ENCODE peak calls at places on chromosomes 12 and 14, in nine cellular contexts. Y is heart left ventricle, Q is OCI-LY7, O is fibroblast of lung, N is adrenal gland, P is HepG2, R is tibial nerve, L is cardiac muscle cell, A is testis. B is an unnamed sample.
A peak's percentile ranks its signal among the peaks of the same experiment; 100 is the strongest.

GRCh38 chr14:73746540-73747385 is 32.6 kb upstream of the PNMA1 start:
- DNase-seq in Y (peak; percentile 41), Q (peak; percentile 18), O (no peak), N (no peak), P (no peak), R (no peak), L (no peak), A (no peak), B (peak; percentile 72)

GRCh38 chr12:3117144-3117581 is 40.0 kb downstream of the TSPAN9 start:
- DNase-seq in Y (no peak), Q (no peak), O (peak; percentile 95), N (no peak), P (no peak), R (no peak), L (no peak), A (no peak), B (no peak)

GRCh38 chr14:70887207-70888150 is 19.8 kb upstream of the PCNX1 start:
- DNase-seq in Y (no peak), Q (no peak), O (peak; percentile 82), N (no peak), P (no peak), R (no peak), L (no peak), A (no peak), B (no peak)

GRCh38 chr12:116053479-116054195 is 223.9 kb downstream of the MED13L start:
- DNase-seq in Y (peak; percentile 35), Q (no peak), O (peak; percentile 82), N (peak; percentile 75), P (peak; percentile 71), R (peak; percentile 71), L (no peak), A (peak; percentile 59), B (peak; percentile 88)

GRCh38 chr12:55696796-55697462 is 10.8 kb downstream of the ITGA7 start:
- DNase-seq in Y (no peak), Q (no peak), O (no peak), N (no peak), P (no peak), R (no peak), L (no peak), A (no peak), B (peak; percentile 57)

GRCh38 chr12:74415633-74416032 is 122.0 kb upstream of the ATXN7L3B start:
- DNase-seq in Y (no peak), Q (peak; percentile 41), O (peak; percentile 14), N (no peak), P (peak; percentile 48), R (no peak), L (peak; percentile 42), A (no peak), B (no peak)

GRCh38 chr12:111505601-111506036 is 93.5 kb downstream of the ATXN2 start:
- DNase-seq in Y (no peak), Q (no peak), O (peak; percentile 6), N (no peak), P (no peak), R (no peak), L (no peak), A (no peak), B (no peak)

GRCh38 chr12:5085896-5086295 is 42.2 kb downstream of the KCNA5 start:
- DNase-seq in Y (no peak), Q (no peak), O (peak; percentile 98), N (no peak), P (no peak), R (no peak), L (no peak), A (no peak), B (no peak)

GRCh38 chr12:128825845-128826244 is 2.1 kb upstream of the SLC15A4 start:
- DNase-seq in Y (no peak), Q (no peak), O (no peak), N (no peak), P (no peak), R (no peak), L (no peak), A (no peak), B (no peak)

GRCh38 chr12:128820253-128820652 is 3.5 kb downstream of the SLC15A4 start:
- DNase-seq in Y (no peak), Q (no peak), O (no peak), N (no peak), P (no peak), R (no peak), L (no peak), A (no peak), B (no peak)

GRCh38 chr12:128820723-128821432 is 2.9 kb downstream of the SLC15A4 start:
- DNase-seq in Y (peak; percentile 80), Q (peak; percentile 89), O (no peak), N (peak; percentile 43), P (no peak), R (peak; percentile 38), L (no peak), A (no peak), B (peak; percentile 74)

GRCh38 chr12:128823916-128824839 is at the start of gene SLC15A4:
- DNase-seq in Y (peak; percentile 98), Q (peak; percentile 96), O (peak; percentile 90), N (peak; percentile 96), P (peak; percentile 86), R (peak; percentile 94), L (peak; percentile 97), A (peak; percentile 98), B (peak; percentile 98)

DNA sequence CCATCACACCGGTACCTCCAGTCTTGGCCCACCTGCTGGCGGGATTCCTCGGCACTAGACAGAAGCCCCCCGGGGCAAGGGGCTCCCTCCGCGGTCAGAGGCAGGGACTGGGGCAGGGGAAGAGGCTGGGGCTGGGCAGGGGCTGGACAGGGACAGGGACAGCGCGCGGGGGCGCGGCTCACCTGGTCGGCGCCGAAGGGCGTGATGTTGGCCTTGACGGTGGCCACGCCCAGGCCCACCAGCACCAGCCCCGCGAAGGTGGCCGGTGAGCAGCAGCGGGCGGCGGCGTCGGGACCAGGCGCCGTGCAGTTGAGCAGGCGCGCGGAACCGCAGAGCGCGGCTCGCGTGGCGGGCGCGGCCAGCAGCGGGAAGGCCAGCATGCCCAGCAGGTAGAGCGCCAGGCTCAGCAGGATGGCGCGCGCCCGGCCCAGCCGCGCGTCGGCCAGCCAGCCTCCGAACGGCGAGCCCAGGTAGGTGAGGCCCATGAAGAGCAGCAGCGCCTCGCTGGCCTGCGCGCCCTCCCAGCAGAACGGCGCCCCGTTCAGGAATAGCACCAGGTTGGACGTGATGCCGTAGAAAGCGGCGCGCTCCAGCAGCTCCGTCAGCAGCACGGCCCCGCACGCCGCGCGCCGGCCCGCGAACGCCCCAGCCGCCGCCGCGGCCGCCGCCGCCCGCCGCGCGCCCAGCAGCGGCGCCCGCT is 392 bp downstream of the SLC15A4 start:
- DNase-seq in Y (peak; percentile 43), Q (no peak), O (no peak), N (no peak), P (peak; percentile 12), R (no peak), L (peak; percentile 54), A (peak; percentile 38), B (no peak)
- H3K4me1 ChIP-seq in Y (peaks cover 13% of the 10 kb centered on the region), Q (peaks cover 69% of the 10 kb centered on the region), O (peaks cover 4% of the 10 kb centered on the region), N (peaks cover 13% of the 10 kb centered on the region), P (peaks cover 46% of the 10 kb centered on the region), R (peaks cover 19% of the 10 kb centered on the region), L (peaks cover 8% of the 10 kb centered on the region), A (peaks cover 20% of the 10 kb centered on the region), B (no peaks in the 10 kb centered on the region)

DNA sequence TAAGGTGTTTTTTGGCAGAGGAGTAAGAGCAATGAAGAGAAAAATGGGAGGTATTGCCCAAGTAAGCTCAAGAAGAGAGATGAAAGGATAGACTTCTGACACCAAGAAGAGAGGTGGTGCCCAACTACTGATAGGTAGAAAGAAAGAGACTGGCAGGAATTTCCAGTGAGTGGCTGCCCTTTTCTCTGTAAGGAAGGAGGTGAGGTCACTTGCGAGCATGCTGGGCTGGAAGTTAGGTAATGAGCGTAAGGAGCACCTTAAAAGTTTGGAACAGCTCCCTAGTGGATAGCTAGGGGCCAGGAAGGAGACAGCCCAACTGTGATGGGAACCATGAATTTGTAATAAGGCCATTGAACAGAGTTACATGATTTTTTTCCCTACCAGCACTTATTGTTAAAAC is 127.0 kb downstream of the ANO6 start:
- DNase-seq in Y (no peak), Q (no peak), O (no peak), N (no peak), P (no peak), R (no peak), L (no peak), A (no peak), B (no peak)
- H3K36me3 ChIP-seq in Y (no peaks in the 10 kb centered on the region), Q (no peaks in the 10 kb centered on the region), O (no peaks in the 10 kb centered on the region), N (no peaks in the 10 kb centered on the region), P (peaks cover 2% of the 10 kb centered on the region), R (no peaks in the 10 kb centered on the region), L (peaks cover 3% of the 10 kb centered on the region), A (no peaks in the 10 kb centered on the region), B (no peaks in the 10 kb centered on the region)

GRCh38 chr14:77040309-77040994 is 11.9 kb upstream of the IRF2BPL start:
- DNase-seq in Y (peak; percentile 100), Q (peak; percentile 94), O (peak; percentile 98), N (peak; percentile 100), P (peak; percentile 99), R (peak; percentile 98), L (peak; percentile 100), A (peak; percentile 99), B (peak; percentile 100)
- H3K4me1 ChIP-seq in Y (peaks cover 66% of the 10 kb centered on the region), Q (peaks cover 85% of the 10 kb centered on the region), O (peaks cover 59% of the 10 kb centered on the region), N (peaks cover 70% of the 10 kb centered on the region), P (peaks cover 90% of the 10 kb centered on the region), R (peaks cover 86% of the 10 kb centered on the region), L (peaks cover 87% of the 10 kb centered on the region), A (peaks cover 85% of the 10 kb centered on the region), B (no peaks in the 10 kb centered on the region)

GRCh38 chr12:95963104-95963503 is 20.0 kb downstream of the AMDHD1 start:
- DNase-seq in Y (no peak), Q (peak; percentile 33), O (no peak), N (no peak), P (no peak), R (no peak), L (peak; percentile 9), A (no peak), B (no peak)
- H3K36me3 ChIP-seq in Y (no peaks in the 10 kb centered on the region), Q (no peaks in the 10 kb centered on the region), O (no peaks in the 10 kb centered on the region), N (no peaks in the 10 kb centered on the region), P (no peaks in the 10 kb centered on the region), R (no peaks in the 10 kb centered on the region), L (no peaks in the 10 kb centered on the region), A (no peaks in the 10 kb centered on the region), B (no peaks in the 10 kb centered on the region)

DNA sequence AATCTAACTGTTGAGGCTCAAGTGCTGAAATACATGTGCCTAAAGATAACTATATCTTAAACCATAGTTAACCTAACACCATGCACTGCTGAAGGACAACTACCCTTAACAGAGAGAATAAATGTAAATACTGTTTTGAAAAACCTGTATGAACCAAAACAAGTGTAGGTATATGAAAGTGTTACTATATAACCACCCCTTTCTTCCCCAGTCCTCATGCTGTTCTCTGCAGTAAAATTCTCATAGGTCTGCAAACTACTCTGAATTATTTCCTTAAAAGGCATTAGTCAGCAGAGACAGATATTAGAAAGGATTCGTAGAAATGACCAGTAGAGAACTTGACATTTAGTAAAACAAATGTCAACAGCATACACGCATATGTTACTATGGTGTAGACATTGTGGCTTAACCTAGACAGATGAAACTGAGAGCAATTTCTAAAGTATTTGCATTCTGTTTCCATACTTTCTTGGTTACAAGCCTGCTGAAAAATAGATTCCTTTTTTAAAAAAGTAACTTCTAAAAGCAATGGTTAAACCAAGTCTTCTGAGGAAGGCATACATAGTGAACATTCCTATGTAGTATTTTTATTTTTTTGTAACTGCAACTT is 13.9 kb downstream of the CSRP2 start:
- DNase-seq in Y (no peak), Q (no peak), O (peak; percentile 53), N (no peak), P (no peak), R (no peak), L (no peak), A (no peak), B (no peak)
- H3K4me1 ChIP-seq in Y (no peaks in the 10 kb centered on the region), Q (peaks cover 34% of the 10 kb centered on the region), O (peaks cover 24% of the 10 kb centered on the region), N (no peaks in the 10 kb centered on the region), P (no peaks in the 10 kb centered on the region), R (no peaks in the 10 kb centered on the region), L (peaks cover 31% of the 10 kb centered on the region), A (no peaks in the 10 kb centered on the region), B (peaks cover 41% of the 10 kb centered on the region)

B was measured in sigmoid colon.